ENCODE peak calls at places on chromosomes 6 and 20, in five cellular contexts. X is PC-9, A is mammary epithelial cell, O is fibroblast of lung, C is hepatocyte. T is an unnamed sample.

GRCh38 chr6:97215157-97215769 is 67.8 kb downstream of the MMS22L start:
- DNase-seq in X (no peak), A (peak; percentile 8), O (peak; percentile 77), C (peak; percentile 69), T (peak; percentile 16)

GRCh38 chr20:57613481-57613921 is 6.7 kb downstream of the ZBP1 start:
- DNase-seq in X (no peak), A (no peak), O (no peak), C (no peak), T (no peak)

GRCh38 chr6:116136933-116137340 is 11.0 kb upstream of the COL10A1 start:
- DNase-seq in X (no peak), A (no peak), O (no peak), C (no peak), T (no peak)

GRCh38 chr20:49758781-49759180 is 45.1 kb upstream of the B4GALT5 start:
- DNase-seq in X (no peak), A (no peak), O (no peak), C (no peak), T (no peak)

GRCh38 chr6:82268301-82268846 is 20.8 kb upstream of the IBTK start:
- DNase-seq in X (no peak), A (no peak), O (no peak), C (no peak), T (no peak)

GRCh38 chr6:41278699-41279405 is 7.6 kb downstream of the TREM1 start:
- DNase-seq in X (no peak), A (peak; percentile 37), O (peak; percentile 55), C (peak; percentile 89), T (peak; percentile 86)

GRCh38 chr6:98516869-98517268 is 317.5 kb upstream of the POU3F2 start:
- DNase-seq in X (no peak), A (no peak), O (no peak), C (no peak), T (no peak)

GRCh38 chr20:14773486-14773885 is 436.1 kb upstream of the FLRT3 start:
- DNase-seq in X (no peak), A (no peak), O (no peak), C (no peak), T (no peak)

GRCh38 chr6:72238900-72239299 is 352.6 kb downstream of the RIMS1 start:
- DNase-seq in X (no peak), A (peak; percentile 36), O (peak; percentile 49), C (no peak), T (no peak)

GRCh38 chr20:34549291-34549928 is 9.1 kb upstream of the MAP1LC3A start:
- DNase-seq in X (peak; percentile 67), A (peak; percentile 39), O (no peak), C (peak; percentile 62), T (no peak)

GRCh38 chr6:24807584-24807983 is 8.9 kb upstream of the ARMH2 start:
- DNase-seq in X (no peak), A (no peak), O (no peak), C (no peak), T (no peak)

GRCh38 chr6:2196079-2196679 is 49.2 kb downstream of the GMDS start:
- DNase-seq in X (no peak), A (peak; percentile 40), O (peak; percentile 73), C (peak; percentile 74), T (peak; percentile 40)

GRCh38 chr6:4487538-4487937 is 288.7 kb upstream of the CDYL start:
- DNase-seq in X (peak; percentile 66), A (peak; percentile 80), O (no peak), C (peak; percentile 89), T (no peak)

GRCh38 chr6:28354688-28355554 is 5.2 kb downstream of the ZKSCAN3 start:
- DNase-seq in X (no peak), A (no peak), O (no peak), C (no peak), T (no peak)

GRCh38 chr6:144583614-144583954 is 298.4 kb downstream of the UTRN start:
- DNase-seq in X (no peak), A (no peak), O (no peak), C (no peak), T (no peak)

GRCh38 chr6:13924949-13925881 is at the start of gene RNF182:
- DNase-seq in X (no peak), A (no peak), O (peak; percentile 6), C (no peak), T (no peak)

GRCh38 chr6:103797738-103798137 is 1062.0 kb downstream of the HACE1 start:
- DNase-seq in X (no peak), A (no peak), O (no peak), C (peak; percentile 11), T (no peak)

GRCh38 chr6:42450314-42451145 is 1.2 kb downstream of the TRERF1 start:
- DNase-seq in X (no peak), A (no peak), O (peak; percentile 28), C (peak; percentile 52), T (no peak)

GRCh38 chr20:24340933-24341332 is 128.5 kb upstream of the SYNDIG1 start:
- DNase-seq in X (no peak), A (peak; percentile 94), O (no peak), C (no peak), T (no peak)

GRCh38 chr6:2848851-2849250 is 7.2 kb upstream of the SERPINB1 start:
- DNase-seq in X (no peak), A (no peak), O (no peak), C (no peak), T (no peak)

DNA sequence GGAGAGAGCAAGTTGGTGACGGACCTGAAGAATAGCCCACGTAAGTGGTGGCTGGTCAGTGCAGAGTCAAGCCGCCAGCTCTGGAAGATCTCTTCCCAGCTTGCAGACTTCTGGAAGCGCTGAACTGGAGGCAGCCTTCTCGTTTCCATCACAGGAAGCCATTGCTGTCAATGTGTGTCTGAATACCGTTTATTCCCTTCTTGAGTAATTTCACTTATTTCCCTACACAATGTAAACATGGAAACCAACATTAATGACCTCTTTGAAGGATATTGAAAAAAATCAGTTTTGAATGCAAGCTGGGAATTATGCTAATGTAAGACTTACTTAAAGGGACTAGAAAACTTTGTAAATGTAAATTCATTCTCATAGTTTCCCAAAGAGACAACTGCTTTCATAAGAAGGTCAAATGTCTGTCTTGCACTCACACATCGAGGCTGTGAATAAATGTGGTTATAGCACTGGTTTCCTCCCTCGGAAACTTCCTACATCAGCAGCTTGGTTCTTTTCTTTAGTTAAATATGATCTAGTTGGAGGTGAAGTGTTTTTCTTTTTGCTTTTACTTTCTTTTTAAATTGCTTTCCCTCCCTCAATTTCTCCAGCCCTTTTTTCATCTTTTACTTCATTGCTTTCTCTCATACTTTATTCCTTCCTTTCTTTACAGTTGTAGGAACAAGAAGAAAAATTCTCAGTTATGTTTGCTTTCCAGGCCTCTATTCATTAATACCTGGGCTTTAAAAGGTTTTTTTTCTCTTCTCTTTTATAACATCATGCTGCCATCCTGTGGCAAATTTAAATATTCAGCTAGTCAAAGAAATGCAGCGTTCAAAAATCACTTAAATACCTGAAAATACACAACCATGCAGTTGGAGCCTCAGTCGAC is 108.2 kb downstream of the TNFAIP3 start:
- DNase-seq in X (no peak), A (no peak), O (peak; percentile 36), C (peak; percentile 18), T (peak; percentile 44)
- TF ChIP-seq CTCF in X (peak; percentile 77), A (peak; percentile 43), O (no peak), C (peak; percentile 56), T (peak; percentile 75)

DNA sequence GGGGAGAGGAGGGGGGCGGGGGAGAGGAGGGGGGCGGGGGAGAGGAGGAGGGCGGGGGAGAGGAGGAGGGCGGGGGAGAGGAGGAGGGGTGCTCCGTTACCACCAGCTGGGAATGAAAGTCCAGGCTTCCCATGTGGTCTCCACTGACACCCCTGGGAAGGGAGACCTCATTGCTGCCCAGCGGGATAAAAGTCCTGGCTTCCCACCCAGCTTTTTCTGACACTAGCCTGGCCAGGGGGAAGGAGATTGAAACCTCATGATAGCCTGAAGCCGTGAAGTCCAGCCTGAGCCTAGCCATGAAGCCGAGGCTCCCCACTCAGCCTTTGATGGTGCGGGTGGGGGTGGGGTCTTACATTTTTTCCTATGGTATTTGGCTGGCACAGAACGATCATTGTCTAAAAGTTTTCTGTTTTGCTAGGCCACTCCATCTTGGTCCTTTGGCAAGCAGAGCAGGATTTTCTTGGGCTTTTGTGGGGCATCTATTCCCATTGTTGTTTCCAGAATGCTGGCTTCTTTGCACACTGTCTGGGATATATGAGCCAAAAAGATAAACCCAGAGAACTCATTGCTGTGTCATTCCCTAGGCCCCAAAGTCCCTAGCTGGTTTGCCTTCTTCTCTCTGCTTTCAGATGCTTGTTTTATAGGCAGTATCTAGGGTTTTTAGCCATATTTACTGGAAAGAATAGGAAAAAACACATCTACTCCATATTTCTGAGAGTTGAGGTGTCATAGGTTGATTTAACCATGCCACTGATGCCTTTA is 67.9 kb upstream of the RNF24 start:
- DNase-seq in X (no peak), A (no peak), O (no peak), C (no peak), T (no peak)
- TF ChIP-seq EZH2 in X (no peak), A (no peak), O (no peak), C (no peak), T (no peak)

GRCh38 chr20:33482581-33482980 is 7.3 kb upstream of the CBFA2T2 start:
- DNase-seq in X (no peak), A (no peak), O (no peak), C (no peak), T (no peak)
- H3K27ac ChIP-seq in X (no peak overlapping the region), A (no peak overlapping the region), O (no peak overlapping the region), C (no peak overlapping the region), T (no peak overlapping the region)

DNA sequence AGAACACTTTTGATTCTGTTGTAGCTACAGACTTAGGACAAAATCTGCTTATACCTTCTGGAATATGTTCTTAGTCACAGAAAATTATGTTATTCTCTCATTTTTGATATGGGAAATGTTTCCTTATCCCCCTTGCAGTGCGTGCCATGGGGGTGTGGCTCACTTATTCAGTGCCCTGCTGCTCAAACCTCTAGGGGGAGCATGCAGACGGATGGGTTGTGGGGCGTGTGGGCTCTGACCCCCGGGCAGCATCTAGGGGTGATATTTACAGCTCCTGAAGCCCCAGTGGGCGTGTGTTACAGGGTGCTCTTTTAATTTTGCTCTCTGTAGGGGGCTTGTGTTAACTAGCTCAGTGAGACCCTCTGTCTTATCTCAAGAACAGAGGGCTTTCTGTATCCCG is 61.3 kb upstream of the FERMT1 start:
- DNase-seq in X (no peak), A (no peak), O (no peak), C (no peak), T (no peak)
- TF ChIP-seq CTCF in X (no peak), A (no peak), O (no peak), C (no peak), T (peak; percentile 11)

DNA sequence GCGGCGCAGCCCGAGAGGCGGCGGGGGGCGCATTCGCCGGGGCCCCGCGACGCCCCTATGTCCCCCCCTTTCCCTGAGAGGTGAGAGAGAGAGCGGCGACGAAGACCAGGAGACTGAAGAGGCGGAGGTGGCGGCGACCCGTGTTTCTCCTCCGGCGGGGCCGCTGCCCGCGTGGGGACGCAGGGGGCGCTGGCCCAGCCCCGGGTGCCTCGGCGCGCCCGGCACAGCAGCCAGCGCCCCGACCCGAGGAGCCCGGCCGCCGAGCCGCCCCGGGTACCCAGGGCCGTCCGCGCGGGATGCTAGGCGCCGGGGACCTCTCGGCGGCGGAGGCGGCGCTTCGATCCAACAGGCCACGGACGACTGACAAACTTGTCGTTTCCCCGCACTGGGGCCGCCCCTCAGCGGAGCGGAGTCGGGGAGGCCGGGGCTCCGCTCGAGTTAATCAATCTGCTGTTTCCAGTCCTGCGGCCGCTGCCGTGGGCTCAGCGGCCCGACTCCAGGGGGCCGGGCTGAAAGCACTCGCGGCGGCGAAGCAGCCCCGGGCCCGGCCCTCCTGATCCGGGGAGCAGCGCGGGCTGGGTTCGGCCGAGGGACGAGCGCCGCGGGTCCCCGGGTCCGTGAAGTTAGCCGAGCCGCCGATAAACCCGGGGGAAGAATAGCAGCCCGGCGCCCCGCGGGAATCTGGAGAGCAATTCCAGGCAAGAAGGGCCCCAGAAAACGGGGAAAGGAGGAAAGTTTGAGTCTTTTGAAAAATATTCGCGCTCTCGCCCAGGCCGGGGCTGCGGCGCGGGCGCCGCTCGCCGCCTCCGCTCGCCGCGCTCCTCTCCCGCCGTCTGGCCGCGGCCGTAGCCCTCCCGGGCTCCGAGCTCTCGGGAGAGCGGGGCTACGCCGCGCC is 595 bp downstream of the MDGA1 start:
- DNase-seq in X (no peak), A (peak; percentile 35), O (no peak), C (peak; percentile 48), T (peak; percentile 48)
- TF ChIP-seq EZH2 in X (no peak), A (no peak), O (no peak), C (no peak), T (peak; percentile 98)

GRCh38 chr6:148720897-148721296 is 25.9 kb upstream of the UST start:
- DNase-seq in X (no peak), A (no peak), O (no peak), C (no peak), T (no peak)
- H3K27ac ChIP-seq in X (no peak overlapping the region), A (no peak overlapping the region), O (no peak overlapping the region), C (no peak overlapping the region), T (no peak overlapping the region)